ENCODE peak calls at places on chromosomes 5 and 9, in four cellular contexts. One of them, this sample, is unnamed. For H3K27me3, the result is how much of the 10 kb centered on the place peaks cover.

GRCh38 chr9:69122086-69122390 is 52.0 kb upstream of the TJP2 start:
- DNase-seq in cardiac muscle cell: peak
- DNase-seq in BJ: no peak
- DNase-seq in right lobe of liver: peak
- DNase-seq in this sample: peak

GRCh38 chr9:90641868-90642558 is 611 bp downstream of the DIRAS2 start:
- DNase-seq in cardiac muscle cell: peak
- DNase-seq in BJ: no peak
- DNase-seq in right lobe of liver: no peak
- DNase-seq in this sample: no peak

GRCh38 chr9:127858041-127858512 is 3.6 kb upstream of the ENG start:
- DNase-seq in cardiac muscle cell: no peak
- DNase-seq in BJ: no peak
- DNase-seq in right lobe of liver: no peak
- DNase-seq in this sample: no peak

GRCh38 chr5:17050236-17050635 is 114.1 kb upstream of the MYO10 start:
- DNase-seq in cardiac muscle cell: no peak
- DNase-seq in BJ: no peak
- DNase-seq in right lobe of liver: no peak
- DNase-seq in this sample: no peak

GRCh38 chr9:97564291-97565175 is 63.1 kb downstream of the TMOD1 start:
- DNase-seq in cardiac muscle cell: no peak
- DNase-seq in BJ: peak
- DNase-seq in right lobe of liver: peak
- DNase-seq in this sample: no peak

GRCh38 chr9:125532412-125532811 is 174.6 kb downstream of the MAPKAP1 start:
- DNase-seq in cardiac muscle cell: no peak
- DNase-seq in BJ: no peak
- DNase-seq in right lobe of liver: no peak
- DNase-seq in this sample: no peak

GRCh38 chr9:137301086-137301947 is 754 bp downstream of the NRARP start:
- DNase-seq in cardiac muscle cell: peak
- DNase-seq in BJ: no peak
- DNase-seq in right lobe of liver: no peak
- DNase-seq in this sample: no peak

GRCh38 chr9:116806075-116806474 is 119.0 kb downstream of the TRIM32 start:
- DNase-seq in cardiac muscle cell: peak
- DNase-seq in BJ: no peak
- DNase-seq in right lobe of liver: no peak
- DNase-seq in this sample: no peak

GRCh38 chr5:90968319-90968718 is 409.7 kb downstream of the ADGRV1 start:
- DNase-seq in cardiac muscle cell: no peak
- DNase-seq in BJ: no peak
- DNase-seq in right lobe of liver: no peak
- DNase-seq in this sample: no peak

GRCh38 chr5:68037541-68037940 is 178.0 kb upstream of the PIK3R1 start:
- DNase-seq in cardiac muscle cell: no peak
- DNase-seq in BJ: no peak
- DNase-seq in right lobe of liver: no peak
- DNase-seq in this sample: no peak

GRCh38 chr5:93579561-93580386 is 1.2 kb downstream of the NR2F1-AS1 start:
- DNase-seq in cardiac muscle cell: no peak
- DNase-seq in BJ: no peak
- DNase-seq in right lobe of liver: no peak
- DNase-seq in this sample: no peak

DNA sequence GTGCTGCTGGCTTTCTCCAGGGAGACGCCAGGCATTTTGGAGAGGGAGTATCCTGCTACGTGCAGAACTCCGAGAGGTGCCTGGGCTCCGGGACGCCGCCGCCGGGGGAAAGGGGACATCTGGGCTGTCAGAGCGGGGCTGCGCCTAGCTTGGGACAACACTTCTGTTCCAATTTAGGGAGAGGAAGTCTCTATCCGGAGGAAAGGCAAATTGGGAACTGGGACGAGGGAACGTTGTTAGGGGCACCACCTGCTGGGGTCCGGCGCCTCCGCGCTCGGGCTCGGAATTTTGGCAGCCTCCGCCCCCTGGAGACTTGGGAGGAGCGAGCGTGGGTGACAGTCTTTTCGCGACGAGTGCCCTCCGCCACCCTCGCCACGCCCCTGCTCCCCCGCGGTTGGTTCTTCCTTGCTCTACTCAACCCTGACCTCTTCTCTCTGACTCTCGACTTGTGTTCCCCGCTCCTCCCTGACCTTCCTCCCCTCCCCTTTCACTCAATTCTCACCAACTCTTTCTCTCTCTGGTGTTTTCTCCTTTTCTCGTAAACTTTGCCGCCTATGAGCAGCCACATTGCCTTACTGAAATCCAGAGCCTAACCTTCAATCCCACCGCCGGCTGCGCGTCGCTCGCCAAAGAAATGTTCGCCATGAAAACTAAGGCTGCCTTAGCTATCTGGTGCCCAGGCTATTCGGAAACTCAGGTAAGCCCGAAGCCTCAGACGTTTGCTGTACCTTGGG is 1.6 kb downstream of the TSLP start:
- DNase-seq in cardiac muscle cell: peak
- DNase-seq in BJ: no peak
- DNase-seq in right lobe of liver: peak
- DNase-seq in this sample: peak
- H3K27me3 ChIP-seq in cardiac muscle cell: half or more
- H3K27me3 ChIP-seq in BJ: under half
- H3K27me3 ChIP-seq in right lobe of liver: under half
- H3K27me3 ChIP-seq in this sample: under half

DNA sequence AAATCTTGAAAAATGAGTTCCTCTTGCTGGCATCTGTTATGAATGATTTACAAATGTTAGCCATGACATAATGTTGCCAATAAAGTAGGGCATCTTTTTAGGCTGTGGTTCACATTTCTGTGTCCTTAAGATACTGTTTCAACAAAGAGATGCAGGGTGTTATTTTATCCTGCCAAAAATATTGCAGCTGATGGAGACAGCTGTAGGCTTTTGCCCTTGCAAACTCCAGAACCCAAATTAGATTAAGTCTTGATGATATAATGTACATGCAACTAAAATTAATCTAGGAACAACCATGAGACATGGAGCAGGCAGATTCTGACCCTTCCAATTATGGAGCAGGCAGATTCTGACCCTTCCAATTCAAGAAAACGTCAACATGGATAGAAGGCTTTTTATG is 228.3 kb upstream of the GRIN3A start:
- DNase-seq in cardiac muscle cell: no peak
- DNase-seq in BJ: no peak
- DNase-seq in right lobe of liver: no peak
- DNase-seq in this sample: no peak
- TF ChIP-seq CTCF in cardiac muscle cell: no peak
- TF ChIP-seq CTCF in BJ: no peak
- TF ChIP-seq CTCF in right lobe of liver: no peak
- TF ChIP-seq CTCF in this sample: no peak

GRCh38 chr5:176810084-176810597 is at the start of gene UNC5A:
- DNase-seq in cardiac muscle cell: peak
- DNase-seq in BJ: no peak
- DNase-seq in right lobe of liver: no peak
- DNase-seq in this sample: no peak
- H3K27me3 ChIP-seq in cardiac muscle cell: half or more
- H3K27me3 ChIP-seq in BJ: under half
- H3K27me3 ChIP-seq in right lobe of liver: under half
- H3K27me3 ChIP-seq in this sample: under half

DNA sequence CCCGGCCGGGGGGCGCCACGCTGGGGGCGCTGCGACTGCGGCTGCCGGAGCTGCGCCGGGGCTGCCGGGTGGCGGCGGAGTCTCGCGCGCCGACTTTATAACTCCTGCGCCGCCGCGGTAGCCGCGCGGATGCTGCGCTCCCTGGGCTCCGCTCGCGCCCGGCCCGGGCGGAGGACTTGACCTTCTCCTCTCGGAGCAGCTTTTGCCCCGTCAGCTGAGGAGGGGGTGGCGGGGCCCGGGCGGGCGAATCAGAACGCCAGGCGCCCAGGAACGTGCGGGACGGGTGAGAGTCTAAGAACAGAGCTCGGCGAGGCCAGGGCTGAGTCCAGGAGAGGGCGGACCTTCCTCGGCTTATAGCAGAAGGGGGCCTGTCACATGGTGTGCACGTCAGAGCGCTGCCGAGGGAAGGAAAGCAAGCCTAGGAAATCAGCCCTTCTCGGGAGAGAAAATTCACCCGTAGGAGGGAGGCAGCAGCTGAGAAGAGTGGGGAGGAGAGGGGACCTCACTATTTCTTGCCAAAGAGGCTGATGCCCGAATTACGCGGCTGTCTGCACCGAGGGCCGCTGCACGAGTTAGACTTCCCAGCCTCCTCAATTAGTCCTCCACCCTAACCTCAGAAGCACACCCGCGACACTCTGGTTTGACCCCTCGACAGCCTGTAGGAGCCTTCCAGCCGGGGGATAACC is at the start of gene FOXD1:
- DNase-seq in cardiac muscle cell: peak
- DNase-seq in BJ: peak
- DNase-seq in right lobe of liver: no peak
- DNase-seq in this sample: no peak
- TF ChIP-seq CTCF in cardiac muscle cell: no peak
- TF ChIP-seq CTCF in BJ: peak
- TF ChIP-seq CTCF in right lobe of liver: no peak
- TF ChIP-seq CTCF in this sample: no peak

GRCh38 chr5:148725675-148726074 is 71.3 kb upstream of the HTR4 start:
- DNase-seq in cardiac muscle cell: no peak
- DNase-seq in BJ: no peak
- DNase-seq in right lobe of liver: no peak
- DNase-seq in this sample: no peak

GRCh38 chr5:148723143-148723542 is 68.8 kb upstream of the HTR4 start:
- DNase-seq in cardiac muscle cell: no peak
- DNase-seq in BJ: no peak
- DNase-seq in right lobe of liver: no peak
- DNase-seq in this sample: no peak

GRCh38 chr5:148717668-148718067 is 63.3 kb upstream of the HTR4 start:
- DNase-seq in cardiac muscle cell: no peak
- DNase-seq in BJ: no peak
- DNase-seq in right lobe of liver: no peak
- DNase-seq in this sample: no peak

DNA sequence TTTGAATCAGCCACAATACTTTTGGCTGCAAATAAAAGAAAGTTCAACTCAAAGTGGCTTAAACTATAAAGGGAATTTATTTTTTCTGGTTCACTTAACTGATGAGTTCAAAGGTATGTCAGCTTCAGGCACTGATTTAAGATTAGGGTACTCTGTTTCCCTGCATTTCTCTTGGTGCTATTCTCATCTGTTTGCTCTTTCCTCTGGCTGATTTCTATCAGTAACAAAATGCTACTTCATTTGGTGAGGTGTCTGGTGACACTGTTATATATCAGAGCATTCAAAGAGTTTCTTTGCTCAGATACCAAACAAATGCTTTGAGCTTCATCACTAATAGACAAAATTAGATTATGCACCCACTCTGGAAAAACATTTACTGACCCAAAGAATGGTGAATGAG is 65.9 kb upstream of the HTR4 start:
- DNase-seq in cardiac muscle cell: no peak
- DNase-seq in BJ: no peak
- DNase-seq in right lobe of liver: no peak
- DNase-seq in this sample: no peak
- H3K27me3 ChIP-seq in cardiac muscle cell: under half
- H3K27me3 ChIP-seq in BJ: under half
- H3K27me3 ChIP-seq in right lobe of liver: under half
- H3K27me3 ChIP-seq in this sample: under half

DNA sequence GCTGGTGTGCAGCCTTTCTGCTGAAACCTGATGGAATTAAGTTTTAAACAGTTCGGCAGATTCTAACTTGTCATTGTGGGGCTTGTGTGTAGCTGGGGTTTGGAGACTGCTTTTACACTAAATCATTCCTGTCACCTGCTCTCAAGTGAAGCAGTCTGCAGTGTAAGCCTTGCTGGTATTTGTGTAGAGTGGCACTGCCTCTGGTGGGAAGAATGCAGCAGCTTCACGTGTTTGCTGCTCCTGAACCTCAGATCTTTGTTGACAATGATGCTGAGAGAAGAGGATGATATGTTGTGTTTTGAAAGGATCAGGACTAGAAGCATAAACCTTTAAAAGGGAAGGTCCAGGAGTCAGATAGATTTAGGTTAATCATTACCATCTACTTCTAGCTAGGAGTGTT is 88.1 kb downstream of the KDM4C start:
- DNase-seq in cardiac muscle cell: peak
- DNase-seq in BJ: no peak
- DNase-seq in right lobe of liver: no peak
- DNase-seq in this sample: no peak
- TF ChIP-seq CTCF in cardiac muscle cell: peak
- TF ChIP-seq CTCF in BJ: peak
- TF ChIP-seq CTCF in right lobe of liver: peak
- TF ChIP-seq CTCF in this sample: no peak

DNA sequence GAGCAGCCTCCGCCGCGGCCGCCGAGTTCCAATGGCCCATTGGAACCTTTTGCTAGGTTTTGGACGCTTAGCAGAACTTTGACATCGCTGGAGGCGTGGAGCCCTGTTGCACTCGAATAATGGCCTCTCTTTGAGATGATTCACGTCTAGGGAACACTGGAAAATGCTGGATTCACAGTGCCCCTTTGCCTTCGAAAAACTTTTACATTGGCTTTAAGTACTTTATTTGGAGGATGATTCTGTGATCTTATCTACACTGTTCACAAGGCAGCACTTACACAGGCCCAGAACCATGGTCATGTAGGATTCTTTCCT is 536 bp upstream of the PPIC start:
- DNase-seq in cardiac muscle cell: no peak
- DNase-seq in BJ: no peak
- DNase-seq in right lobe of liver: no peak
- DNase-seq in this sample: no peak
- H3K27me3 ChIP-seq in cardiac muscle cell: under half
- H3K27me3 ChIP-seq in BJ: under half
- H3K27me3 ChIP-seq in right lobe of liver: under half
- H3K27me3 ChIP-seq in this sample: under half

DNA sequence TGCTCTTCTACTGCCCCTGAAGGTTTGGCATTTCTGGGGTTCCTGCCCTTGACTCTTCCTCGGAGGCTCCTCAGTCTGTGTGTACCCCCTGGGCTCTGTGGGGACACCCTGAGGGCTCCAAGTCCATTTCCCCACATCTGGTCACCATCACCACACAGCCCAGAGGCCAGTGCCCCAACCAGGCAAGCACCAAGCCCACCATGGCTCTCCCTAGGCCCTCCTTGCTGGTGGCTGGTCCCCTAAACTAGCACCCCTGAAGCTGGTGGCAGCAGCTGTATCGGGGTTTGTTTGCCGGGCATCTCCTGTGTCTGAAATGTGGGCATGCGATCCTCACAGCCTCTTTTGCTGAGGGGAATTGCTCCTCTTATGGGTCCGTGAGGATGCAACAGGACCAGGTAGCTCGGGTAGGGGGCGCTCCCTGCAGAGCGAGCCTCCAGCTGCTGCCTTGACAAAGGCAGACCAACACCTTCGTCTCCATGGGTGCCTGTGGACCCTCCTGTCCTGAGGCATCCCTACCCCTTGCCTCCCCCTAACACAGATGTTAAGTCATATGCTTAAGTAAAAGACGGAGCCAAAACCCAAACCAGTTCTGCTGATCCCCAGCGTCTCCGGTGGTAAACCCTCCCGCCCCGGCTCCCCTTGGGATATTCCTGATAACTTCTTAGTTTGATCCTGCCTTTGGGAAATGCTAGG is 138.9 kb upstream of the IRX4 start:
- DNase-seq in cardiac muscle cell: no peak
- DNase-seq in BJ: no peak
- DNase-seq in right lobe of liver: no peak
- DNase-seq in this sample: no peak
- TF ChIP-seq CTCF in cardiac muscle cell: no peak
- TF ChIP-seq CTCF in BJ: no peak
- TF ChIP-seq CTCF in right lobe of liver: no peak
- TF ChIP-seq CTCF in this sample: no peak